ENCODE peak calls at places on chromosomes 6 and 20, in five cellular contexts. One of them, this sample, is unnamed. For H3K4me1, the result is how much of the 10 kb centered on the place peaks cover.

GRCh38 chr20:17620371-17621228 is 50.7 kb downstream of the DSTN start:
- DNase-seq in adrenal gland: peak
- DNase-seq in CD8-positive, alpha-beta memory T cell: peak
- DNase-seq in heart right ventricle: no peak
- DNase-seq in lung: no peak
- DNase-seq in this sample: peak

GRCh38 chr20:43746344-43747137 is 19.7 kb upstream of the GTSF1L start:
- DNase-seq in heart right ventricle: no peak
- DNase-seq in CD8-positive, alpha-beta memory T cell: no peak
- DNase-seq in adrenal gland: no peak
- DNase-seq in lung: no peak
- DNase-seq in this sample: no peak

GRCh38 chr20:19799325-19799724 is 41.3 kb downstream of the RIN2 start:
- DNase-seq in CD8-positive, alpha-beta memory T cell: no peak
- DNase-seq in lung: no peak
- DNase-seq in adrenal gland: no peak
- DNase-seq in heart right ventricle: no peak
- DNase-seq in this sample: no peak

GRCh38 chr20:9112541-9113515 is 43.9 kb downstream of the PLCB4 start:
- DNase-seq in lung: no peak
- DNase-seq in CD8-positive, alpha-beta memory T cell: no peak
- DNase-seq in adrenal gland: no peak
- DNase-seq in heart right ventricle: no peak
- DNase-seq in this sample: no peak

GRCh38 chr6:42222450-42222849 is 4.8 kb upstream of the MRPS10 start:
- DNase-seq in adrenal gland: no peak
- DNase-seq in heart right ventricle: no peak
- DNase-seq in CD8-positive, alpha-beta memory T cell: no peak
- DNase-seq in lung: no peak
- DNase-seq in this sample: no peak

GRCh38 chr6:7784248-7784647 is 58.3 kb downstream of the BMP6 start:
- DNase-seq in adrenal gland: no peak
- DNase-seq in CD8-positive, alpha-beta memory T cell: no peak
- DNase-seq in heart right ventricle: no peak
- DNase-seq in lung: no peak
- DNase-seq in this sample: no peak

GRCh38 chr6:74343804-74344203 is 647.8 kb downstream of the CD109 start:
- DNase-seq in CD8-positive, alpha-beta memory T cell: no peak
- DNase-seq in adrenal gland: no peak
- DNase-seq in heart right ventricle: no peak
- DNase-seq in lung: no peak
- DNase-seq in this sample: no peak

GRCh38 chr20:4162766-4163165 is 147.4 kb upstream of the RNF24 start:
- DNase-seq in CD8-positive, alpha-beta memory T cell: no peak
- DNase-seq in heart right ventricle: no peak
- DNase-seq in lung: no peak
- DNase-seq in adrenal gland: no peak
- DNase-seq in this sample: no peak

GRCh38 chr6:14272111-14273085 is 154.8 kb downstream of the CD83 start:
- DNase-seq in adrenal gland: no peak
- DNase-seq in heart right ventricle: no peak
- DNase-seq in CD8-positive, alpha-beta memory T cell: no peak
- DNase-seq in lung: no peak
- DNase-seq in this sample: no peak

GRCh38 chr6:114569643-114570042 is 226.8 kb upstream of the HS3ST5 start:
- DNase-seq in adrenal gland: no peak
- DNase-seq in heart right ventricle: no peak
- DNase-seq in CD8-positive, alpha-beta memory T cell: no peak
- DNase-seq in lung: no peak
- DNase-seq in this sample: no peak

GRCh38 chr6:118843685-118844390 is 50.1 kb upstream of the ASF1A start:
- DNase-seq in lung: no peak
- DNase-seq in adrenal gland: no peak
- DNase-seq in CD8-positive, alpha-beta memory T cell: no peak
- DNase-seq in heart right ventricle: no peak
- DNase-seq in this sample: no peak

GRCh38 chr6:42028234-42029061 is 21.9 kb upstream of the TAF8 start:
- DNase-seq in CD8-positive, alpha-beta memory T cell: no peak
- DNase-seq in lung: peak
- DNase-seq in heart right ventricle: peak
- DNase-seq in adrenal gland: peak
- DNase-seq in this sample: no peak

GRCh38 chr20:64216036-64216435 is 39.5 kb upstream of the PCMTD2 start:
- DNase-seq in adrenal gland: peak
- DNase-seq in lung: no peak
- DNase-seq in CD8-positive, alpha-beta memory T cell: no peak
- DNase-seq in heart right ventricle: no peak
- DNase-seq in this sample: no peak

GRCh38 chr6:27495386-27496135 is 22.7 kb upstream of the ZNF184 start:
- DNase-seq in lung: no peak
- DNase-seq in adrenal gland: peak
- DNase-seq in heart right ventricle: peak
- DNase-seq in CD8-positive, alpha-beta memory T cell: no peak
- DNase-seq in this sample: peak

GRCh38 chr6:123402052-123402451 is 234.7 kb downstream of the TRDN start:
- DNase-seq in adrenal gland: no peak
- DNase-seq in CD8-positive, alpha-beta memory T cell: no peak
- DNase-seq in lung: no peak
- DNase-seq in heart right ventricle: no peak
- DNase-seq in this sample: no peak

GRCh38 chr6:35452186-35453090 is at the start of gene FANCE:
- DNase-seq in lung: peak
- DNase-seq in CD8-positive, alpha-beta memory T cell: peak
- DNase-seq in heart right ventricle: peak
- DNase-seq in adrenal gland: peak
- DNase-seq in this sample: peak

GRCh38 chr6:14638932-14639875 is 521.6 kb downstream of the CD83 start:
- DNase-seq in heart right ventricle: peak
- DNase-seq in adrenal gland: peak
- DNase-seq in lung: no peak
- DNase-seq in CD8-positive, alpha-beta memory T cell: no peak
- DNase-seq in this sample: peak

GRCh38 chr6:43093361-43094289 is 17.5 kb downstream of the PTK7 start:
- DNase-seq in CD8-positive, alpha-beta memory T cell: no peak
- DNase-seq in heart right ventricle: no peak
- DNase-seq in adrenal gland: peak
- DNase-seq in lung: peak
- DNase-seq in this sample: peak

GRCh38 chr6:92369309-92369708 is 1050.0 kb downstream of the EPHA7 start:
- DNase-seq in CD8-positive, alpha-beta memory T cell: no peak
- DNase-seq in lung: no peak
- DNase-seq in adrenal gland: no peak
- DNase-seq in heart right ventricle: no peak
- DNase-seq in this sample: no peak

GRCh38 chr6:33578588-33579011 is 1.5 kb downstream of the BAK1 start:
- DNase-seq in CD8-positive, alpha-beta memory T cell: peak
- DNase-seq in lung: no peak
- DNase-seq in adrenal gland: no peak
- DNase-seq in heart right ventricle: no peak
- DNase-seq in this sample: no peak

GRCh38 chr6:106685833-106686232 is 56.5 kb downstream of the QRSL1 start:
- DNase-seq in CD8-positive, alpha-beta memory T cell: no peak
- DNase-seq in lung: no peak
- DNase-seq in heart right ventricle: no peak
- DNase-seq in adrenal gland: no peak
- DNase-seq in this sample: no peak

GRCh38 chr6:30945281-30945680 is 4.5 kb downstream of the MUCL3 start:
- DNase-seq in adrenal gland: no peak
- DNase-seq in heart right ventricle: no peak
- DNase-seq in CD8-positive, alpha-beta memory T cell: no peak
- DNase-seq in lung: no peak
- DNase-seq in this sample: no peak

GRCh38 chr6:149150999-149151398 is 166.5 kb upstream of the TAB2 start:
- DNase-seq in adrenal gland: no peak
- DNase-seq in lung: no peak
- DNase-seq in CD8-positive, alpha-beta memory T cell: no peak
- DNase-seq in heart right ventricle: no peak
- DNase-seq in this sample: no peak

GRCh38 chr6:109523478-109523877 is 40.5 kb upstream of the ZBTB24 start:
- DNase-seq in lung: no peak
- DNase-seq in CD8-positive, alpha-beta memory T cell: no peak
- DNase-seq in heart right ventricle: no peak
- DNase-seq in adrenal gland: peak
- DNase-seq in this sample: no peak

GRCh38 chr6:113073611-113074191 is 726.6 kb downstream of the RFPL4B start:
- DNase-seq in adrenal gland: no peak
- DNase-seq in heart right ventricle: no peak
- DNase-seq in lung: no peak
- DNase-seq in CD8-positive, alpha-beta memory T cell: no peak
- DNase-seq in this sample: no peak

GRCh38 chr20:43994486-43995100 is 79.9 kb downstream of the TOX2 start:
- DNase-seq in lung: no peak
- DNase-seq in heart right ventricle: peak
- DNase-seq in CD8-positive, alpha-beta memory T cell: no peak
- DNase-seq in adrenal gland: no peak
- DNase-seq in this sample: no peak

GRCh38 chr20:51650685-51651134 is 108.2 kb upstream of the NFATC2 start:
- DNase-seq in heart right ventricle: no peak
- DNase-seq in CD8-positive, alpha-beta memory T cell: no peak
- DNase-seq in lung: no peak
- DNase-seq in adrenal gland: no peak
- DNase-seq in this sample: no peak

GRCh38 chr6:65746302-65746701 is 39.3 kb upstream of the EYS start:
- DNase-seq in adrenal gland: no peak
- DNase-seq in heart right ventricle: no peak
- DNase-seq in lung: no peak
- DNase-seq in CD8-positive, alpha-beta memory T cell: no peak
- DNase-seq in this sample: no peak

GRCh38 chr20:59448828-59449444 is 148.5 kb downstream of the EDN3 start:
- DNase-seq in CD8-positive, alpha-beta memory T cell: no peak
- DNase-seq in adrenal gland: no peak
- DNase-seq in lung: no peak
- DNase-seq in heart right ventricle: no peak
- DNase-seq in this sample: no peak

GRCh38 chr6:72212686-72213085 is 326.3 kb downstream of the RIMS1 start:
- DNase-seq in adrenal gland: no peak
- DNase-seq in lung: no peak
- DNase-seq in heart right ventricle: no peak
- DNase-seq in CD8-positive, alpha-beta memory T cell: no peak
- DNase-seq in this sample: no peak

GRCh38 chr6:109770779-109771178 is 79.7 kb downstream of the FIG4 start:
- DNase-seq in lung: no peak
- DNase-seq in adrenal gland: no peak
- DNase-seq in CD8-positive, alpha-beta memory T cell: no peak
- DNase-seq in heart right ventricle: no peak
- DNase-seq in this sample: no peak

GRCh38 chr6:126976263-126976797 is 142.1 kb upstream of the RSPO3 start:
- DNase-seq in adrenal gland: no peak
- DNase-seq in CD8-positive, alpha-beta memory T cell: no peak
- DNase-seq in heart right ventricle: no peak
- DNase-seq in lung: no peak
- DNase-seq in this sample: no peak
- H3K27ac ChIP-seq in adrenal gland: no peak
- H3K27ac ChIP-seq in CD8-positive, alpha-beta memory T cell: no peak
- H3K27ac ChIP-seq in heart right ventricle: no peak
- H3K27ac ChIP-seq in lung: no peak
- H3K27ac ChIP-seq in this sample: no peak

DNA sequence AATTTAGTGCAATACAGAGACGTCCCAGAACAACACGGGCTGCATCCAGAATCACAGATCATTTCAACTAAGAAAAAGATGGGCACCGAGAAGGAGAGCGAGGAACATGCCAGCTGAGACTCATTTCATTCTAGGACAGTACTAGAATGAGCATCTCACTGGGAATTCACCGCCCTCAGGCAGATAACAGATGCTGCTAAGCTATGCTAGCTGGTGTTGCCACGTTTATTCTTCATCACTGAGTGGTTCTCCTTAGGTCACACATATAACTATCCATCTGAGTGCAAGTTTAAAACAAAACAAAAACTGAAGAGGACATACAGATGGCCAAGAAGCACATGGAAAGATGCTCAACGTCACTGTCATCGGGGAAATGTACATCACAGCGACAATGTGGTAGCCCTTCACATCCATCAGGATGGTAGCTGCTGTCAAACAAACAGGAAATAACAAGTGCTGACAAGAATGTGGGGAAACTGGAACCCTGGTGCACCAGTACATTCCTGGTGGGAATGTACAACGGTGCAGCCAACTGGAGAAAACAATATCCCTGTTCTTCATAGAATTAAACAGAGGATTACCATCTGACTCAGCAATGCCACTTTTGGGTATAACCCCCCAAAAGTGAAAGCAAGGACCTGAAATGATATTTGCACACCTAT is 97.6 kb downstream of the SLC22A23 start:
- DNase-seq in heart right ventricle: no peak
- DNase-seq in CD8-positive, alpha-beta memory T cell: no peak
- DNase-seq in lung: no peak
- DNase-seq in adrenal gland: no peak
- DNase-seq in this sample: no peak
- H3K4me1 ChIP-seq in heart right ventricle: under half
- H3K4me1 ChIP-seq in CD8-positive, alpha-beta memory T cell: under half
- H3K4me1 ChIP-seq in lung: under half
- H3K4me1 ChIP-seq in adrenal gland: under half
- H3K4me1 ChIP-seq in this sample: under half

DNA sequence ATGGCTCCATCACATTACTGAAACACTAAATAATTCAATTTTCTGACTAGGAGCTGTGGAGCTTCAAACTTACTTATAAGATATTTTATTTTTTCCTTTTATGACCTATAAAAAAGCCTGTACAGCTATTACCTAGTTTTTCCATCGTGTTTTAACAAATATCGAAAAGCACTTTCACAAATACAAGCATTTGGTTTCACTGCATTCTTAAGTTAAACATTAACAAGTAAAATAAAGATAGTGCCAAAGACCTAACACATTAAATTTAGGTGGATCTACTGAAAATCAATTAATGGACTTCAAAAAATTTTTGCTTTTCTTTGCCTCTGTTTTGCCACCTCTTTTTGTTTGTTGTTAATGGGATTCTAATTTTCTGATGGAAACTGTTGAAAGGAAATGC is 83.3 kb downstream of the EPM2A start:
- DNase-seq in heart right ventricle: no peak
- DNase-seq in adrenal gland: no peak
- DNase-seq in CD8-positive, alpha-beta memory T cell: no peak
- DNase-seq in lung: no peak
- DNase-seq in this sample: no peak
- H3K27ac ChIP-seq in heart right ventricle: no peak
- H3K27ac ChIP-seq in adrenal gland: no peak
- H3K27ac ChIP-seq in CD8-positive, alpha-beta memory T cell: no peak
- H3K27ac ChIP-seq in lung: no peak
- H3K27ac ChIP-seq in this sample: no peak

GRCh38 chr6:57259064-57259463 is 37.0 kb upstream of the RAB23 start:
- DNase-seq in adrenal gland: no peak
- DNase-seq in heart right ventricle: no peak
- DNase-seq in CD8-positive, alpha-beta memory T cell: no peak
- DNase-seq in lung: no peak
- DNase-seq in this sample: no peak
- H3K4me1 ChIP-seq in adrenal gland: under half
- H3K4me1 ChIP-seq in heart right ventricle: under half
- H3K4me1 ChIP-seq in CD8-positive, alpha-beta memory T cell: under half
- H3K4me1 ChIP-seq in lung: under half
- H3K4me1 ChIP-seq in this sample: under half

DNA sequence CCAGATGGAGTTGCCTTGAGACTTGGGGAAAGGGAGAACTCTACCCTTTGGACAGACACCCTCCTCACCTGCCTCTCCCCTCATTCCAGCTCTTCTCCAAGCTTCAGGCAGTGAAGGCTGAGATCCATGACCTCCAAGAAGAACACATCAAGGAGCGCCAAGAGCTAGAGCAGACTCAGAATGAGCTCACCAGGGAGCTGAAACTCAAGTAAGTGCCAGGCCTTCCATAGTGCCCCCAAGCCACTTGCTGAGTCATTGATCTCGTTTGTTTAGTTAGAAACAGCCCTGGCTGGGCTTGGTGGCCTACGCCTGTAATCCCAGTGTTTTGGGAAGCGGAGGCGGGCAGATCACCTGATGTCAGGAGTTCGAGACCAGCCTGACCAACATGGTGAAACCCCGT is 39.2 kb downstream of the KIF3B start:
- DNase-seq in heart right ventricle: no peak
- DNase-seq in lung: no peak
- DNase-seq in CD8-positive, alpha-beta memory T cell: no peak
- DNase-seq in adrenal gland: no peak
- DNase-seq in this sample: no peak
- H3K27ac ChIP-seq in heart right ventricle: no peak
- H3K27ac ChIP-seq in lung: no peak
- H3K27ac ChIP-seq in CD8-positive, alpha-beta memory T cell: no peak
- H3K27ac ChIP-seq in adrenal gland: no peak
- H3K27ac ChIP-seq in this sample: no peak